ENCODE peak calls at places on chromosomes 11 and 22, in eight cellular contexts. W, G, D, V, T, I, F and B are unnamed samples.
A peak's percentile ranks its signal among the peaks of the same experiment; 100 is the strongest.

GRCh38 chr11:69437001-69437875 is 44.2 kb upstream of the LINC01488 start:
- DNase-seq in T (no peak), D (peak; percentile 59), G (no peak), V (peak; percentile 74), I (peak; percentile 40), F (no peak), W (no peak), B (peak; percentile 100)

GRCh38 chr11:77446911-77447629 is 26.8 kb downstream of the PAK1 start:
- DNase-seq in V (no peak), T (no peak), D (no peak), W (no peak), G (no peak), I (peak; percentile 6), F (no peak), B (no peak)

GRCh38 chr11:76293189-76293631 is 86.9 kb upstream of the WNT11 start:
- DNase-seq in F (no peak), V (no peak), W (peak; percentile 54), D (no peak), G (no peak), T (peak; percentile 10), I (no peak), B (no peak)

GRCh38 chr11:64210301-64211020 is 3.9 kb downstream of the FERMT3 start:
- DNase-seq in I (no peak), T (no peak), V (no peak), W (no peak), F (no peak), G (no peak), D (no peak), B (no peak)

GRCh38 chr11:102318469-102318868 is 1.2 kb downstream of the BIRC3 start:
- DNase-seq in D (no peak), V (peak; percentile 64), G (no peak), I (no peak), W (no peak), F (no peak), T (peak; percentile 26), B (no peak)

GRCh38 chr11:45204761-45205160 is 58.3 kb downstream of the PRDM11 start:
- DNase-seq in G (no peak), D (no peak), T (no peak), F (no peak), V (no peak), I (no peak), W (no peak), B (no peak)

GRCh38 chr11:65856689-65857499 is 1.1 kb downstream of the CFL1 start:
- DNase-seq in F (no peak), T (peak; percentile 80), I (no peak), V (peak; percentile 35), W (peak; percentile 82), G (peak; percentile 82), D (no peak), B (no peak)

GRCh38 chr11:2562181-2562581 is 117.4 kb downstream of the KCNQ1 start:
- DNase-seq in W (no peak), G (peak; percentile 11), I (no peak), D (no peak), T (no peak), V (no peak), F (no peak), B (peak; percentile 56)

GRCh38 chr11:106961048-106961447 is 57.2 kb downstream of the GUCY1A2 start:
- DNase-seq in I (no peak), G (no peak), F (no peak), W (no peak), D (no peak), V (peak; percentile 13), T (no peak), B (no peak)

GRCh38 chr11:116518141-116518540 is 254.6 kb downstream of the BUD13 start:
- DNase-seq in I (no peak), G (no peak), D (no peak), T (no peak), V (no peak), W (no peak), F (no peak), B (no peak)

GRCh38 chr22:44569516-44569915 is 71.5 kb upstream of the RTL6 start:
- DNase-seq in D (no peak), G (no peak), F (no peak), T (no peak), I (no peak), V (no peak), W (no peak), B (no peak)

GRCh38 chr22:46336119-46337078 is 885 bp downstream of the TRMU start:
- DNase-seq in T (no peak), G (no peak), I (no peak), F (no peak), D (no peak), V (peak; percentile 12), W (no peak), B (no peak)

GRCh38 chr11:15189646-15190365 is 75.1 kb downstream of the INSC start:
- DNase-seq in F (no peak), D (no peak), G (no peak), I (no peak), V (peak; percentile 38), T (no peak), W (no peak), B (no peak)

GRCh38 chr11:116193321-116194114 is 579.3 kb downstream of the BUD13 start:
- DNase-seq in F (no peak), D (peak; percentile 74), I (peak; percentile 4), V (peak; percentile 93), G (no peak), W (no peak), T (no peak), B (no peak)

GRCh38 chr11:118002010-118002540 is 15.9 kb downstream of the IL10RA start:
- DNase-seq in I (no peak), T (no peak), W (no peak), F (no peak), D (no peak), V (no peak), G (no peak), B (no peak)

GRCh38 chr11:62132188-62132587 is 8.4 kb downstream of the INCENP start:
- DNase-seq in I (no peak), T (no peak), W (no peak), F (no peak), D (no peak), G (no peak), V (no peak), B (no peak)

GRCh38 chr22:50314455-50315288 is 7.2 kb upstream of the PLXNB2 start:
- DNase-seq in G (peak; percentile 57), I (no peak), V (no peak), D (no peak), W (peak; percentile 89), F (no peak), T (peak; percentile 71), B (no peak)